ENCODE peak calls at places on chromosomes 6 and 20, in seven cellular contexts. One of them, this sample, is unnamed.

GRCh38 chr20:33561981-33562601 is 72.2 kb downstream of the CBFA2T2 start:
- DNase-seq in HTR-8/SVneo: peak; percentile 36
- DNase-seq in Calu3: peak; percentile 86
- DNase-seq in NCI-H748 treated with DMSO at 0.1 percent for 48 hours: peak; percentile 93
- DNase-seq in non-pigmented ciliary epithelial cell: peak; percentile 56
- DNase-seq in stimulated activated CD4-positive, alpha-beta T cell treated with anti-CD3 and anti-CD28 coated beads, Interleukin-1b, Interleukin-23, amount 100 ng/mL, for 24 hours: no peak
- DNase-seq in psoas muscle: peak; percentile 57
- DNase-seq in this sample: no peak

GRCh38 chr6:156731436-156731835 is 45.7 kb upstream of the ARID1B start:
- DNase-seq in HTR-8/SVneo: no peak
- DNase-seq in Calu3: peak; percentile 4
- DNase-seq in NCI-H748 treated with DMSO at 0.1 percent for 48 hours: peak; percentile 92
- DNase-seq in non-pigmented ciliary epithelial cell: no peak
- DNase-seq in stimulated activated CD4-positive, alpha-beta T cell treated with anti-CD3 and anti-CD28 coated beads, Interleukin-1b, Interleukin-23, amount 100 ng/mL, for 24 hours: no peak
- DNase-seq in psoas muscle: no peak
- DNase-seq in this sample: no peak

GRCh38 chr6:10968776-10969175 is 75.3 kb downstream of the ELOVL2 start:
- DNase-seq in HTR-8/SVneo: no peak
- DNase-seq in Calu3: no peak
- DNase-seq in NCI-H748 treated with DMSO at 0.1 percent for 48 hours: no peak
- DNase-seq in non-pigmented ciliary epithelial cell: peak; percentile 51
- DNase-seq in stimulated activated CD4-positive, alpha-beta T cell treated with anti-CD3 and anti-CD28 coated beads, Interleukin-1b, Interleukin-23, amount 100 ng/mL, for 24 hours: no peak
- DNase-seq in psoas muscle: no peak
- DNase-seq in this sample: no peak

GRCh38 chr6:15962449-15962764 is 166.5 kb upstream of the MYLIP start:
- DNase-seq in HTR-8/SVneo: peak; percentile 27
- DNase-seq in Calu3: no peak
- DNase-seq in NCI-H748 treated with DMSO at 0.1 percent for 48 hours: no peak
- DNase-seq in non-pigmented ciliary epithelial cell: peak; percentile 78
- DNase-seq in stimulated activated CD4-positive, alpha-beta T cell treated with anti-CD3 and anti-CD28 coated beads, Interleukin-1b, Interleukin-23, amount 100 ng/mL, for 24 hours: no peak
- DNase-seq in psoas muscle: no peak
- DNase-seq in this sample: no peak

GRCh38 chr20:13492001-13492480 is 146.7 kb downstream of the TASP1 start:
- DNase-seq in HTR-8/SVneo: peak; percentile 36
- DNase-seq in Calu3: peak; percentile 18
- DNase-seq in NCI-H748 treated with DMSO at 0.1 percent for 48 hours: no peak
- DNase-seq in non-pigmented ciliary epithelial cell: peak; percentile 17
- DNase-seq in stimulated activated CD4-positive, alpha-beta T cell treated with anti-CD3 and anti-CD28 coated beads, Interleukin-1b, Interleukin-23, amount 100 ng/mL, for 24 hours: no peak
- DNase-seq in psoas muscle: peak; percentile 21
- DNase-seq in this sample: no peak

GRCh38 chr6:72624557-72625160 is 2.8 kb downstream of the KCNQ5 start:
- DNase-seq in HTR-8/SVneo: peak; percentile 49
- DNase-seq in Calu3: no peak
- DNase-seq in NCI-H748 treated with DMSO at 0.1 percent for 48 hours: peak; percentile 40
- DNase-seq in non-pigmented ciliary epithelial cell: no peak
- DNase-seq in stimulated activated CD4-positive, alpha-beta T cell treated with anti-CD3 and anti-CD28 coated beads, Interleukin-1b, Interleukin-23, amount 100 ng/mL, for 24 hours: no peak
- DNase-seq in psoas muscle: no peak
- DNase-seq in this sample: no peak

GRCh38 chr6:153231048-153231635 is 100.1 kb upstream of the RGS17 start:
- DNase-seq in HTR-8/SVneo: peak; percentile 32
- DNase-seq in Calu3: peak; percentile 62
- DNase-seq in NCI-H748 treated with DMSO at 0.1 percent for 48 hours: peak; percentile 10
- DNase-seq in non-pigmented ciliary epithelial cell: no peak
- DNase-seq in stimulated activated CD4-positive, alpha-beta T cell treated with anti-CD3 and anti-CD28 coated beads, Interleukin-1b, Interleukin-23, amount 100 ng/mL, for 24 hours: no peak
- DNase-seq in psoas muscle: peak; percentile 29
- DNase-seq in this sample: peak; percentile 50

GRCh38 chr6:170229851-170230519 is 60.9 kb downstream of the DLL1 start:
- DNase-seq in HTR-8/SVneo: no peak
- DNase-seq in Calu3: no peak
- DNase-seq in NCI-H748 treated with DMSO at 0.1 percent for 48 hours: no peak
- DNase-seq in non-pigmented ciliary epithelial cell: no peak
- DNase-seq in stimulated activated CD4-positive, alpha-beta T cell treated with anti-CD3 and anti-CD28 coated beads, Interleukin-1b, Interleukin-23, amount 100 ng/mL, for 24 hours: no peak
- DNase-seq in psoas muscle: no peak
- DNase-seq in this sample: no peak

GRCh38 chr20:32091888-32092346 is 17.6 kb upstream of the TM9SF4 start:
- DNase-seq in HTR-8/SVneo: peak; percentile 81
- DNase-seq in Calu3: peak; percentile 91
- DNase-seq in NCI-H748 treated with DMSO at 0.1 percent for 48 hours: peak; percentile 49
- DNase-seq in non-pigmented ciliary epithelial cell: no peak
- DNase-seq in stimulated activated CD4-positive, alpha-beta T cell treated with anti-CD3 and anti-CD28 coated beads, Interleukin-1b, Interleukin-23, amount 100 ng/mL, for 24 hours: peak; percentile 63
- DNase-seq in psoas muscle: peak; percentile 78
- DNase-seq in this sample: peak; percentile 84

GRCh38 chr6:52365871-52366540 is 4.1 kb downstream of the PAQR8 start:
- DNase-seq in HTR-8/SVneo: no peak
- DNase-seq in Calu3: no peak
- DNase-seq in NCI-H748 treated with DMSO at 0.1 percent for 48 hours: no peak
- DNase-seq in non-pigmented ciliary epithelial cell: no peak
- DNase-seq in stimulated activated CD4-positive, alpha-beta T cell treated with anti-CD3 and anti-CD28 coated beads, Interleukin-1b, Interleukin-23, amount 100 ng/mL, for 24 hours: no peak
- DNase-seq in psoas muscle: no peak
- DNase-seq in this sample: no peak

This sample was measured in stimulated activated naive CD8-positive, alpha-beta T cell treated with anti-CD3 and anti-CD28 coated beads, Interleukin-15, Interleukin-2, amounts not matched to agents 100 U/mL and 50 U/mL, for 24 hours.